ENCODE peak calls at places on chromosome 15, in four cellular contexts. H is uterus, Q is stomach, U is suprapubic skin. B is an unnamed sample.

GRCh38 chr15:58487724-58488120 is 55.9 kb downstream of the LIPC start:
- DNase-seq in H (no peak), Q (no peak), U (no peak), B (no peak)

GRCh38 chr15:51844747-51845426 is 15.4 kb downstream of the TMOD3 start:
- DNase-seq in H (no peak), Q (no peak), U (no peak), B (no peak)

GRCh38 chr15:74144153-74144775 is 13.9 kb downstream of the ISLR2 start:
- DNase-seq in H (no peak), Q (no peak), U (no peak), B (no peak)

GRCh38 chr15:39336926-39337325 is 244.0 kb upstream of the THBS1 start:
- DNase-seq in H (no peak), Q (no peak), U (no peak), B (no peak)

GRCh38 chr15:44501768-44502366 is 35.1 kb upstream of the EIF3J start:
- DNase-seq in H (no peak), Q (no peak), U (no peak), B (no peak)

GRCh38 chr15:75758071-75758872 is 45.6 kb upstream of the CSPG4 start:
- DNase-seq in H (peak; percentile 92), Q (peak; percentile 90), U (peak; percentile 93), B (peak; percentile 92)

GRCh38 chr15:92690370-92690769 is 34.8 kb upstream of the FAM174B start:
- DNase-seq in H (no peak), Q (no peak), U (no peak), B (no peak)

GRCh38 chr15:85756411-85757072 is 38.2 kb downstream of the KLHL25 start:
- DNase-seq in H (peak; percentile 9), Q (no peak), U (peak; percentile 70), B (peak; percentile 47)

GRCh38 chr15:51739056-51739455 is 1.6 kb upstream of the LYSMD2 start:
- DNase-seq in H (no peak), Q (no peak), U (no peak), B (no peak)

DNA sequence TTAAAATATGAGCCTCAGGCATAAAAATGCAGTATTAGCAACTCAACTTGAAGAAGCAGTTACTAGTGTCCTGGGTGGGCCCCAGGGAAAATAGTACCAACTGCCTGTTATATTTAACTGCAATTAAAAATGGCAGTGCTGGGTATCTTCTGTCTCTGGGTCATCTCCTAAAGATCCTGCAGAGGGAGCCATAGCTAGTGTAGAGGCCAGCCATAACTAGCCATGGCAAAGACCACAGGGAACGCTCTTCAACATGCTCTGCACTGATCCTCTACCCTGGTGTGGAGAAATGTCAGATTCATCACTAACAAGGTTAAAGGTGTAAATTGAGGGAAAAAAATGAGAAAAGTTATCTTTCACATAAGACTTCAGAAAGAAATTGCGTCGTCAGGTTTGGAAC is 181.3 kb downstream of the SNRPN start:
- DNase-seq in H (no peak), Q (no peak), U (no peak), B (no peak)
- TF ChIP-seq CTCF in H (no peak), Q (no peak), U (no peak), B (peak; percentile 16)

DNA sequence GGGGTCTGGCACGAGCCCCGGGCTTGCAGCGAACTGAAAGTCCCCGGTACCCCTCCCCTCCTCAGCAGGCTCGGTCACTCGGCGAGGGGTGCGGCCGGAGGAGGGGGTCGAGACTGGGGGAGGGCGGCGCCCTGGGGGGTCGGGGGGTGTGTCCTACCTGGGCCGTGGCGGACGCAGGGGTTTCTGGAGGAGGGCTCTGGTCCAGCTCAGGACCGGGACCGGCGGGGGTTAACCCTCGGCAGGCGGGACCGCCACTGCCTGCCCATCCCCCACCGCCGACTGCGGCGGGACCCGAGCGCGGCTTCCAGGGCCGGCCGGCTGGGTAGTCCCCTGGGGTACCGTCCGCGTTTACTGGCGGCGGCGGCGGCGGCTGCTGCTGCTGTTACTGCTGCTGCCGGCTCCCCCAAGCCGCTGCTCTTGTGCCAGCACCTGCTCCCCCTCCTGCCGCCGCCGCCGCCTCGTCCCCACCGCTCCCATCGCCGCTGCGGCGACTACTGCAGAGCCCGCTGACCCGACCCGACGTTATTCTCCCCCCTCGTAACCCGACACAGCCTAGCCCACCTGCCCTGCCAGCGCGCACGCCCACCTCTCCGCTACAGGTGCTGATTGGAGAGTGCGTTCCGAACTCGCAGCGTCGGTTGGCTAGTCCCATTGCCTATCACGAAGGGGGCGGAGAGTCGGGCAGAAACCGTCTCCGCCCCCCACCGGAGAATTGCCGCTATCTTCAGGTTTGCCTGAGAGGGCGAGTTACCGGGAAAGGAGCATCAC is at the start of gene TTBK2:
- DNase-seq in H (peak; percentile 99), Q (peak; percentile 98), U (peak; percentile 98), B (peak; percentile 98)
- TF ChIP-seq POLR2A in H (peak; percentile 26), Q (peak; percentile 7), U (peak; percentile 63), B (peak; percentile 86)

GRCh38 chr15:57385923-57386390 is 9.7 kb downstream of the CGNL1 start:
- DNase-seq in H (no peak), Q (no peak), U (no peak), B (no peak)
- H3K4me1 ChIP-seq in H (peaks cover 16% of the 10 kb centered on the region), Q (peaks cover 38% of the 10 kb centered on the region), U (peaks cover 25% of the 10 kb centered on the region), B (peaks cover 47% of the 10 kb centered on the region)

DNA sequence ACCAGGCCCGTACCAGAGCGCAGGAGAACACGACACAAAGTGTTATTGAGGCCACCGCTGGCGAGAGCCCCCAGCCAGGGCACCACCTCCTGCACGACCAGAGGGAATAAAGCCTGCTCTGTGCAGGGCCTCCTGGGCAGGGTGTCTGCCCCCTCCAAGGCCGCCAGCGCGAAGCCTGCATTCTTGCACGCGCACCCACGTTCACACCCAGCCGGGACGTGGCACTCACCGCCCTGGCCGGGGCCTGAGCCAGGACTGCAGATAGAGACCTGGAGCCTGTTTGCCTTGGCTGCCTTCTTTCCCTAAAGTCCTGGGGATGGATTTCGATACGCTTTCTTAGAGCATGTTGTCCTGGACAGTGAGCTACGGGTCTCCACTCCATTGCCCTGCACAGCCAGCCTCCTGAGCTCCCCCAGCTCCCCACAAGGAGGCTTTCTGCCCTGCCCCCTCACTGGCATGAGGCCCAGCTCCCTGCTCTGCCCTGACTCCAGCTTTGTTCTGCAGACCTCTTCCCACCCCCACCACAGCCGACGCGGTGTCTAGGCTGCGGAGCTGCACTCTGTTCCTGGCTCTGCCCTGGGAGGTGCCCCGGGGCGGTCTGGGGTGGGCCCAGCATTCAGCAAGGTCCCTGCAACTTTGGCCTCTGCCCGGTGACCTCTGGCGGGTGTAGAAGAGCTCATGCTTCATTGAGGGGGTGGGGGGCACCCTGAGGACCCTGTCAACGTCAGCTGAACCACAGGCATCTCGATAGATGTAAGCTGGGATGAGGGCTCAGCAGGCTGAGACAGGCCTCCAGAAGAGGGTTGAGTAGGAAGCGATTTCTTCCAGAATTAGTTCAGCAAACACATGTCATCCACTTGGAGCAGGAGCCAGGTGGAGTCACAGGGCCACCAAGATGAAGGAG is 145.0 kb downstream of the LRRK1 start:
- DNase-seq in H (no peak), Q (peak; percentile 64), U (peak; percentile 74), B (peak; percentile 54)
- TF ChIP-seq CTCF in H (no peak), Q (no peak), U (no peak), B (no peak)

GRCh38 chr15:36609793-36610192 is 30.4 kb downstream of the CDIN1 start:
- DNase-seq in H (no peak), Q (no peak), U (no peak), B (no peak)
- TF ChIP-seq POLR2A in H (no peak), Q (no peak), U (no peak), B (no peak)

GRCh38 chr15:66408690-66409089 is 22.0 kb downstream of the MAP2K1 start:
- DNase-seq in H (no peak), Q (no peak), U (no peak), B (no peak)
- H3K4me1 ChIP-seq in H (no peaks in the 10 kb centered on the region), Q (peaks cover 7% of the 10 kb centered on the region), U (peaks cover 11% of the 10 kb centered on the region), B (no peaks in the 10 kb centered on the region)

GRCh38 chr15:63778800-63779199 is 54.9 kb downstream of the HERC1 start:
- DNase-seq in H (no peak), Q (no peak), U (no peak), B (no peak)
- TF ChIP-seq CTCF in H (no peak), Q (no peak), U (no peak), B (no peak)

GRCh38 chr15:63532307-63532744 is 27.9 kb downstream of the USP3 start:
- DNase-seq in H (no peak), Q (no peak), U (no peak), B (no peak)
- TF ChIP-seq POLR2A in H (no peak), Q (no peak), U (no peak), B (no peak)

DNA sequence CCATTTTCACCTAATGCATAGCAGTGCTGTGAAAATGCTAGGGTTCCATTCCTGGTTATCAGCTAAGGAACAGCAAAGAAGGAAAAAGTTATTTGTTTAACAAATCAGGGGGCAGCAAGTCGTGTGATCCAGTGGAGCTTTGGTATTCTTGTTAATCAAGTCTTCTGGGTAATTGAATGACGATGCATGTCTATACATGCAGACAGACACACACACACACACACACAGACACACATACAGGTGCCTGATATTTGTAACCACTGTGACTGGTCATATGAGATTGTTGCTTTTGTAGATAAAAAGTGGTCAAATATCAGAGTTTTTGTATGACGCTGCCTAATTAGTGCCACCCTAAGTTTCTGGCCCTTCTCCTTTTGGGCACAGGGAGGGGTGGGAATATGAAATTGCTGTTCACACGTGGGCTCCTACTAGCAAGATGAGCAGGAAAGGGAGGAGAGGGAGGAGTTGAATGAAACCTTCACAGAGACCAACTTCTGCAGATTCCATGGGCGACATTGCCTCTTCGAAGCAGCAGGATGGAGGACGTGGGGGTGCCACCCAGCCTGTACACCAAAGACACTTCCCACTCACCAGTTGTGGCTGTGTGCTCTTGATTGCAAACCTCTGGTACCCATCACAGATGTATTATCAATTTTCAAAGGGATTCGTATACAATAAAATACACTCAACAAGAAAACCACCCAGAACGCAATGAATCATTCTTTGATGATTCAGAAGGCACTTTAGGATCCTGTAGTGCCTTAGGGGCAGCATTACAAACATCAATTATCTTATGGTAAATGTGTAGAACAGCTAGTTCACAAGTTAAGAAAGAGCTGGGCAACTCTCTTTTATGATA is 281.9 kb upstream of the ICE2 start:
- DNase-seq in H (no peak), Q (no peak), U (no peak), B (no peak)
- H3K4me1 ChIP-seq in H (no peaks in the 10 kb centered on the region), Q (no peaks in the 10 kb centered on the region), U (peaks cover 36% of the 10 kb centered on the region), B (peaks cover 30% of the 10 kb centered on the region)

B was measured in right lobe of liver.